ENCODE peak calls at places on chromosomes 7 and 10, in six cellular contexts. K is endothelial cell of umbilical vein; T is AG04450; L is lower lobe of right lung; I is CD8-positive, alpha-beta memory T cell; G is cardiac muscle cell. C is an unnamed sample.

GRCh38 chr7:78090616-78091015 is 292.0 kb downstream of the PHTF2 start:
- DNase-seq in T (no peak), I (no peak), L (no peak), G (no peak), K (no peak), C (no peak)

GRCh38 chr10:79084012-79084971 is 15.5 kb downstream of the ZMIZ1 start:
- DNase-seq in K (peak), I (no peak), T (no peak), L (peak), G (peak), C (peak)

GRCh38 chr10:100325164-100325563 is 4.9 kb downstream of the PKD2L1 start:
- DNase-seq in I (no peak), T (no peak), G (no peak), L (no peak), K (no peak), C (no peak)

GRCh38 chr10:123309740-123310139 is 155.5 kb downstream of the BUB3 start:
- DNase-seq in G (peak), T (no peak), K (no peak), I (no peak), L (peak), C (no peak)

GRCh38 chr7:3787717-3788311 is 486.8 kb downstream of the SDK1 start:
- DNase-seq in K (no peak), T (no peak), I (no peak), G (peak), L (peak), C (no peak)

GRCh38 chr7:82179311-82179710 is 264.3 kb downstream of the CACNA2D1 start:
- DNase-seq in T (no peak), K (no peak), I (no peak), G (no peak), L (no peak), C (no peak)

GRCh38 chr7:44307905-44308740 is 17.3 kb downstream of the CAMK2B start:
- DNase-seq in T (no peak), K (no peak), I (no peak), L (no peak), G (no peak), C (no peak)

GRCh38 chr7:148645948-148646347 is 52.8 kb upstream of the CUL1 start:
- DNase-seq in G (no peak), I (no peak), T (no peak), K (no peak), L (no peak), C (no peak)

GRCh38 chr10:86301431-86301830 is 65.2 kb downstream of the GRID1 start:
- DNase-seq in L (no peak), T (no peak), K (no peak), G (no peak), I (no peak), C (peak)

GRCh38 chr10:70679498-70679897 is 7.2 kb downstream of the ADAMTS14 start:
- DNase-seq in G (peak), K (no peak), L (no peak), I (no peak), T (no peak), C (peak)

GRCh38 chr10:132243646-132244045 is 56.9 kb downstream of the DPYSL4 start:
- DNase-seq in L (no peak), K (no peak), I (no peak), G (no peak), T (no peak), C (no peak)

GRCh38 chr10:3452234-3452633 is 279.7 kb upstream of the PITRM1 start:
- DNase-seq in G (peak), I (no peak), K (peak), T (peak), L (no peak), C (no peak)

GRCh38 chr10:88033380-88033779 is 170.0 kb downstream of the PTEN start:
- DNase-seq in T (no peak), I (no peak), L (no peak), K (no peak), G (no peak), C (no peak)

GRCh38 chr7:85535974-85536729 is 349.3 kb upstream of the SEMA3D start:
- DNase-seq in K (no peak), G (no peak), I (no peak), L (no peak), T (no peak), C (no peak)

GRCh38 chr7:130463553-130464434 is 23.0 kb upstream of the CEP41 start:
- DNase-seq in I (no peak), L (no peak), K (peak), G (no peak), T (no peak), C (no peak)

GRCh38 chr7:117844678-117845077 is 28.6 kb downstream of the CTTNBP2 start:
- DNase-seq in T (no peak), G (no peak), K (no peak), I (no peak), L (no peak), C (no peak)

GRCh38 chr7:17095001-17095574 is 203.4 kb upstream of the AHR start:
- DNase-seq in K (no peak), T (no peak), G (peak), L (no peak), I (no peak), C (no peak)

GRCh38 chr10:43884516-43885105 is 235.9 kb upstream of the ZNF32 start:
- DNase-seq in I (no peak), K (no peak), T (no peak), L (no peak), G (no peak), C (no peak)

GRCh38 chr10:132048294-132048667 is 17.5 kb upstream of the JAKMIP3 start:
- DNase-seq in I (no peak), G (no peak), L (no peak), K (no peak), T (no peak), C (no peak)

GRCh38 chr7:76108540-76109233 is 60.8 kb downstream of the MDH2 start:
- DNase-seq in G (peak), T (no peak), K (no peak), I (no peak), L (peak), C (no peak)

GRCh38 chr7:37150856-37151255 is 297.8 kb downstream of the ELMO1 start:
- DNase-seq in I (no peak), L (no peak), T (no peak), K (no peak), G (no peak), C (no peak)

GRCh38 chr7:130941322-130942210 is 207.6 kb upstream of the KLF14 start:
- DNase-seq in I (no peak), T (no peak), K (peak), L (peak), G (peak), C (no peak)

GRCh38 chr7:138712652-138713051 is 11.5 kb upstream of the SVOPL start:
- DNase-seq in T (no peak), I (no peak), L (no peak), G (no peak), K (no peak), C (no peak)

GRCh38 chr7:47039899-47040298 is 542.0 kb downstream of the TNS3 start:
- DNase-seq in K (peak), L (no peak), G (peak), T (no peak), I (no peak), C (no peak)

GRCh38 chr7:24401628-24402593 is 117.9 kb downstream of the NPY start:
- DNase-seq in G (peak), I (no peak), K (peak), T (no peak), L (no peak), C (no peak)

GRCh38 chr7:94510582-94511456 is 1.2 kb downstream of the CASD1 start:
- DNase-seq in T (no peak), G (peak), L (peak), K (peak), I (peak), C (no peak)

GRCh38 chr10:77165445-77166316 is 471.9 kb downstream of the KCNMA1 start:
- DNase-seq in K (peak), G (peak), I (peak), L (no peak), T (no peak), C (peak)

GRCh38 chr7:28354601-28355062 is 57.7 kb upstream of the CREB5 start:
- DNase-seq in G (peak), L (no peak), T (peak), K (peak), I (no peak), C (no peak)

GRCh38 chr10:92291921-92292860 is 1.2 kb downstream of the MARCHF5 start:
- DNase-seq in T (no peak), K (peak), L (peak), G (peak), I (peak), C (peak)

GRCh38 chr7:18770154-18770807 is 274.7 kb downstream of the HDAC9 start:
- DNase-seq in L (no peak), I (no peak), K (peak), G (peak), T (no peak), C (no peak)

GRCh38 chr10:4214912-4215311 is 429.9 kb upstream of the KLF6 start:
- DNase-seq in I (no peak), T (no peak), L (no peak), K (no peak), G (no peak), C (no peak)

GRCh38 chr7:79454325-79454960 is 976 bp upstream of the MAGI2 start:
- DNase-seq in L (peak), I (no peak), G (peak), T (peak), K (no peak), C (peak)

GRCh38 chr7:38169862-38170261 is 8.2 kb upstream of the STARD3NL start:
- DNase-seq in T (no peak), I (no peak), L (no peak), K (peak), G (peak), C (no peak)

GRCh38 chr7:42605800-42606199 is 306.1 kb downstream of the C7orf25 start:
- DNase-seq in G (no peak), L (no peak), T (no peak), K (no peak), I (no peak), C (no peak)

GRCh38 chr7:18505870-18506460 is 10.4 kb downstream of the HDAC9 start:
- DNase-seq in K (no peak), T (no peak), L (no peak), G (peak), I (no peak), C (no peak)

GRCh38 chr10:19021162-19021561 is 27.4 kb upstream of the MALRD1 start:
- DNase-seq in L (no peak), I (no peak), K (no peak), T (no peak), G (no peak), C (no peak)

GRCh38 chr10:4022473-4022872 is 237.5 kb upstream of the KLF6 start:
- DNase-seq in K (no peak), T (no peak), L (no peak), I (no peak), G (no peak), C (no peak)

GRCh38 chr7:103031024-103031423 is 43.6 kb downstream of the FBXL13 start:
- DNase-seq in G (no peak), L (no peak), T (no peak), I (no peak), K (no peak), C (no peak)

GRCh38 chr10:28841625-28842024 is 164.3 kb downstream of the BAMBI start:
- DNase-seq in K (no peak), G (peak), T (no peak), I (no peak), L (no peak), C (no peak)

GRCh38 chr7:119925890-119926289 is 347.1 kb upstream of the KCND2 start:
- DNase-seq in I (no peak), G (no peak), T (no peak), K (no peak), L (no peak), C (no peak)

GRCh38 chr10:6580279-6581029 is 378 bp upstream of the PRKCQ start:
- DNase-seq in T (peak), I (peak), K (peak), G (peak), L (peak), C (no peak)
- H3K27ac ChIP-seq in T (no peak), I (peak), K (peak), G (peak), L (peak), C (no peak)

DNA sequence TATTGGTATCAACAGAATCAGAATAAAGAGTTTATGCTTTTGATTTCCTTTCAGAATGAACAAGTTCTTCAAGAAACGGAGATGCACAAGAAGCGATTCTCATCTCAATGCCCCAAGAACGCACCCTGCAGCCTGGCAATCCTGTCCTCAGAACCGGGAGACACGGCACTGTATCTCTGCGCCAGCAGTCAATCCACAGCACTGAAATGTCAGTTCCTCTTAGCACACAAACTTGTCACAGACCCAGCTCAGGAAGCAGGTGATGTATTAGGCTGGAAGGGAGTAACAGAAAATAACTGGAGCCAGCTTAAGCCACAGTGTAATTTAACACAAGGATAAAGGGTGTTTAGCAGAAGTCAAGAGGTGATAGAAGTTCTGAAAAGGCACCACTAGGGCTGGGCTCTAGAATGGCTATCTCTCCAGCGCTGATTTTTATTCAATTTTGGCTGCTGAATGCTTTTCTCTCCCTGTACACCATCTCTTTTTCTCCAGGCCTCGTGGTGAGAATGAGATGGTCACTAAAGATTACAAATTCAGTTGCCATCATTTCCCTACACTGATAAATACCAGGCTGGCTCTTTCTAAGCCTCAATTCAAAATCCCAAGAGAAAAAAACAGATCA is 102.9 kb upstream of the PRSS1 start:
- DNase-seq in L (no peak), I (no peak), G (no peak), T (no peak), K (no peak), C (peak)
- H3K4me3 ChIP-seq in L (no peak), I (no peak), G (no peak), T (no peak), K (no peak), C (peak)

GRCh38 chr10:24451325-24451820 is 242.4 kb downstream of the KIAA1217 start:
- DNase-seq in L (no peak), T (no peak), G (no peak), K (no peak), I (peak), C (peak)
- H3K27ac ChIP-seq in L (no peak), T (no peak), G (peak), K (no peak), I (no peak), C (no peak)

DNA sequence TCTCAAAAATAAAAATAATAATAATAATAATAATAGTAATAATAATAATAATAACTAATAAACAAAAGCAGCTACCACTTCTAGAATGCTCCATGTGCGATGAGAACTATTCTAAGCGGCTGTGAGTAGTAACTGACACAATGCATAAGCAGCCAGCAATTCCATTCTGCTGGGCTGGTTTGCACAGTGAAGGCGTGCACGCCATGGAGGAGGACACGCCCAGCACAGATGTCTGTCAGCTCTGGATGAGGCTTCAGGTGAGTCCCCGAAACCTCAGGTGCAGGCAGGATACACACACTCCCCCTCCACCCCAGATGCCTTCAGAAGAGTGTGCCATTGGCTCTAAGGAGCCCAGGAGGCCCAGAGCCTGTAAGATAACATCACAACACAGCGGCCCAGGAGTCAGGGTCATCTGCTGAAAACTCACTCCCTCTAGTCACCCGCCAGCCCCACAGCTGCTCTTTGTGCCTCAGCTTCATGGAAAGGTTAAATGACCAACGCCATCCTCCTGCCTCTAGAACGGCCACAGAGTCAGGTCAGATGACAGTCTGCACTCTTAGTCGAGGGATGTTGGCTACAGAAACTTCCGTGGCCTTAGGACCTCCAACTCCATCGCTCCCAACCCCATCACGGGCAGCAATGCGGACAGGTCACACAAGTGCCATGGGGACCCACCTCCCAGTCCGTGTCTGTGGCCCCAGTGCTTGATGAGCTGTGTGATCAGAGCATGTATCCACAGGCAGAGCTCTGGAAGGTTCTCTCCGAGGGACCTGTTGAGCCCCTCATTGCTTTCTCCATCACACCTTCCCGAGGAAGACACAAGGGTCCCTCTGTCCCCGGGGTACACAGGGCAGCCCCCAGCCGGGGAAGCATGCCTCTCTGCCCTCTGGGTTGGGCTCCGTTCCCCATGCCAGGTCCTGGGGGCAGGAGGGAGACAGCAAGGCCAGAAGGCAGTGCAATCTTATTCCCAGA is 103.9 kb downstream of the CTBP2 start:
- DNase-seq in K (no peak), I (no peak), G (no peak), T (no peak), L (no peak), C (no peak)
- H3K4me3 ChIP-seq in K (no peak), I (no peak), G (no peak), T (peak), L (no peak), C (no peak)

GRCh38 chr7:156639426-156640256 is 933 bp upstream of the RNF32 start:
- DNase-seq in I (no peak), T (no peak), L (peak), K (no peak), G (peak), C (no peak)
- H3K27ac ChIP-seq in I (peak), T (no peak), L (peak), K (peak), G (no peak), C (no peak)

DNA sequence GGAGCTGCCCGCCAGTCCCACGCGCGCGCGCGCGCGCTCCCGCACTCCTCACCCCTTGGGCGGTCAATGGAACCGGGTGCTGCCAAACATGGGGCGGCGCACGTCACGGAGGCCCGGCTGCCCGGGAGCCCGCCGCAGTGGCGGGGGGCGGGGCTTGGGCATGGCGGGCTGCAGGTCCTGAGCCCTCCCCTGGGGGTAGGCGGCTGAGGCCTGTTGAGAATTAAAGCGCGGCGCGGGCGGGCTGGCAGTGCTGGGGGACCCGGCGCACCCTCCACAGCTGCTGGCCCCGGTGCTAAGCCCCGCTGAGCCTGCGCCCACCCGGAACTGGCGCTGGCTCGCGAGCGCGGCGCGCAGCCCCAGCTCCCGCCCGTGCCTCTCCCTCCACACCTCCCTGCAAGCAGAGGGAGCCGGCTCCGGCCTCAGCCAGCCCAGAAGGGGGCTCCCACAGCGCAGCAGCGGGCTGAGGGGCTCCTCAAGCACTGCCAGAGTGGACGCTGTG is 634.2 kb downstream of the ANKRD7 start:
- DNase-seq in I (no peak), L (peak), K (no peak), G (no peak), T (no peak), C (no peak)
- H3K4me3 ChIP-seq in I (no peak), L (no peak), K (no peak), G (no peak), T (no peak), C (no peak)

GRCh38 chr10:102649770-102650654 is 5.7 kb downstream of the TRIM8 start:
- DNase-seq in L (no peak), I (no peak), G (no peak), T (no peak), K (no peak), C (no peak)
- H3K27ac ChIP-seq in L (peak), I (no peak), G (peak), T (no peak), K (no peak), C (peak)

DNA sequence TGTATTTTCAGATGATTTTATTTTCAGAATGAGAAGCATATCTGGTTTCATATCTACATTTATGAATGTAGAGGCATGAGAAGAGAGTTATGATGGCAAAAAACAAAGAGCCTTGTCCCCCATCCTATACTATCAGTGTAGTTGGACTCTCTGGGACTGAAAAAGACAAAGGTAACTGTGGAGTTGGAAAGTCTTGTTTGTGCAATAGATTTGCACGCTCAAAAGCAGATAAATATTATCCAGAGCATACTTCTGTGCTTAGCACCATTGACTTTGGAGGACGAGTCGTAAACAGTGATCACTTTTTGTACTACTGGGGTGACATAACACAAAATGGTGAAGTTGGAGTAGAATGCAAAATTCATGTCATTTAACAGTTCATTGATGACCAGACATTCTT is 85.2 kb upstream of the EGFR start:
- DNase-seq in G (no peak), T (no peak), I (no peak), K (peak), L (no peak), C (no peak)
- H3K4me3 ChIP-seq in G (peak), T (peak), I (no peak), K (peak), L (peak), C (peak)

C was measured in WERI-Rb-1.